ENCODE peak calls at places on chromosome 10, in six cellular contexts. One of them, this sample, is unnamed. For H3K4me1, the result is how much of the 10 kb centered on the place peaks cover.

GRCh38 chr10:95655571-95656290 is 780 bp downstream of the ALDH18A1 start:
- DNase-seq in GM23338: peak
- DNase-seq in fibroblast of lung: peak
- DNase-seq in vagina: no peak
- DNase-seq in colonic mucosa: peak
- DNase-seq in uterus: no peak
- DNase-seq in this sample: peak

GRCh38 chr10:122326806-122327205 is 47.7 kb upstream of the PLEKHA1 start:
- DNase-seq in GM23338: no peak
- DNase-seq in uterus: no peak
- DNase-seq in fibroblast of lung: no peak
- DNase-seq in colonic mucosa: peak
- DNase-seq in vagina: no peak
- DNase-seq in this sample: no peak

GRCh38 chr10:25113231-25114035 is 61.4 kb upstream of the GPR158 start:
- DNase-seq in uterus: peak
- DNase-seq in GM23338: peak
- DNase-seq in vagina: no peak
- DNase-seq in fibroblast of lung: peak
- DNase-seq in colonic mucosa: peak
- DNase-seq in this sample: peak

GRCh38 chr10:88090568-88091214 is 227.3 kb downstream of the PTEN start:
- DNase-seq in fibroblast of lung: no peak
- DNase-seq in uterus: no peak
- DNase-seq in GM23338: no peak
- DNase-seq in vagina: no peak
- DNase-seq in colonic mucosa: no peak
- DNase-seq in this sample: no peak

GRCh38 chr10:60662917-60663614 is 115.2 kb upstream of the CDK1 start:
- DNase-seq in uterus: no peak
- DNase-seq in fibroblast of lung: peak
- DNase-seq in GM23338: no peak
- DNase-seq in colonic mucosa: no peak
- DNase-seq in vagina: no peak
- DNase-seq in this sample: no peak

GRCh38 chr10:29783211-29783947 is 148.6 kb upstream of the SVIL start:
- DNase-seq in colonic mucosa: no peak
- DNase-seq in GM23338: no peak
- DNase-seq in vagina: no peak
- DNase-seq in fibroblast of lung: no peak
- DNase-seq in uterus: no peak
- DNase-seq in this sample: no peak

GRCh38 chr10:126350216-126350992 is 37.9 kb downstream of the ADAM12 start:
- DNase-seq in vagina: no peak
- DNase-seq in colonic mucosa: no peak
- DNase-seq in uterus: no peak
- DNase-seq in GM23338: no peak
- DNase-seq in fibroblast of lung: peak
- DNase-seq in this sample: no peak

GRCh38 chr10:24824124-24824523 is 100.4 kb upstream of the ARHGAP21 start:
- DNase-seq in fibroblast of lung: no peak
- DNase-seq in vagina: no peak
- DNase-seq in GM23338: no peak
- DNase-seq in uterus: no peak
- DNase-seq in colonic mucosa: no peak
- DNase-seq in this sample: no peak

GRCh38 chr10:64036306-64036930 is 515.2 kb downstream of the REEP3 start:
- DNase-seq in vagina: no peak
- DNase-seq in GM23338: peak
- DNase-seq in colonic mucosa: no peak
- DNase-seq in fibroblast of lung: no peak
- DNase-seq in uterus: no peak
- DNase-seq in this sample: no peak

GRCh38 chr10:61628875-61629513 is 33.7 kb upstream of the CABCOCO1 start:
- DNase-seq in uterus: peak
- DNase-seq in GM23338: peak
- DNase-seq in fibroblast of lung: peak
- DNase-seq in vagina: no peak
- DNase-seq in colonic mucosa: no peak
- DNase-seq in this sample: no peak

DNA sequence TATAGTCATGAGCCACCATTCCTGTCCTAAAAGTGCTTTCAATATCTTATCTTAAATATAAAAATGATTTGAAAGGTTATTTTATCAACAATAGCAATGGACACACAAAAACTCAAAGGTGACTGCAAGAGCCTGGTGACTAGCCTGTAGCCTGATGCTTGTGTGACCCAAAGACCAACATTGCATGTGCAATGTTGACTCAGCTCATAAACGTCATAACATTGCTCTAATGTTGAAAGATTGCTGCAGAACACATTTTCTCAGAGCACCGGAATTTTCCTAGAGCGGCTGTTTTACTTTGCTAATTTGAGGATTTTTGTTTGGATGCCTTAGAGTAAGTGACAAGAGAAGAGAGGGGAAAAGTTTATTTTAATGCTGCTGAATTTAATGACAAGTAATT is 107.1 kb downstream of the RAB18 start:
- DNase-seq in fibroblast of lung: peak
- DNase-seq in GM23338: no peak
- DNase-seq in vagina: no peak
- DNase-seq in colonic mucosa: no peak
- DNase-seq in uterus: no peak
- DNase-seq in this sample: no peak
- TF ChIP-seq CTCF in fibroblast of lung: no peak
- TF ChIP-seq CTCF in GM23338: no peak
- TF ChIP-seq CTCF in vagina: no peak
- TF ChIP-seq CTCF in colonic mucosa: no peak
- TF ChIP-seq CTCF in uterus: no peak
- TF ChIP-seq CTCF in this sample: no peak

GRCh38 chr10:116802876-116803275 is 46.4 kb upstream of the ENO4 start:
- DNase-seq in GM23338: no peak
- DNase-seq in uterus: no peak
- DNase-seq in colonic mucosa: no peak
- DNase-seq in vagina: no peak
- DNase-seq in fibroblast of lung: no peak
- DNase-seq in this sample: no peak
- H3K4me3 ChIP-seq in GM23338: no peak
- H3K4me3 ChIP-seq in uterus: no peak
- H3K4me3 ChIP-seq in colonic mucosa: no peak
- H3K4me3 ChIP-seq in vagina: no peak
- H3K4me3 ChIP-seq in fibroblast of lung: no peak
- H3K4me3 ChIP-seq in this sample: no peak

DNA sequence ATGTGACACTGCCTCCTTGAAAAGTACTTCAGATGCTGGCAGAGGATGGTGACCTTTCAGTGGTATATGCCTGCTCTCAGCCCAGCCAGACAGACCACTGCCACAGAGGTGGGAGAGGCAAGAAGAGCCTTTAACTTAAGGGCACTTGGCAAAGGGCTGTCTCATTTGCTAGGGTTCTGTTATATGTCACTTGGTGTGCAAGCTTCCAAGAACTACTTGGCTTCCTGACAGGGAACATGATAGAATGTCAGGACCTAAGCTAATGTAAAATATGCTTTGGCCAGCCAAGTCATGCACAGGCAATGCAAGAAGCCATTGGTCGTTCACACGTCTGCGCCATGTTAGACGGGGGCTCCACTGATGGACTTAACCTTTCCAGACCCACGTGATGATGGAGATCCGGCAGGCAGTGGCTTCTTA is 54.7 kb downstream of the RBM20 start:
- DNase-seq in colonic mucosa: no peak
- DNase-seq in fibroblast of lung: peak
- DNase-seq in vagina: no peak
- DNase-seq in GM23338: no peak
- DNase-seq in uterus: no peak
- DNase-seq in this sample: no peak
- H3K4me1 ChIP-seq in colonic mucosa: under half
- H3K4me1 ChIP-seq in fibroblast of lung: under half
- H3K4me1 ChIP-seq in vagina: under half
- H3K4me1 ChIP-seq in GM23338: under half
- H3K4me1 ChIP-seq in uterus: under half
- H3K4me1 ChIP-seq in this sample: under half

GRCh38 chr10:27446091-27446918 is 57.8 kb upstream of the RAB18 start:
- DNase-seq in vagina: no peak
- DNase-seq in fibroblast of lung: peak
- DNase-seq in uterus: no peak
- DNase-seq in GM23338: peak
- DNase-seq in colonic mucosa: no peak
- DNase-seq in this sample: no peak
- TF ChIP-seq CTCF in vagina: no peak
- TF ChIP-seq CTCF in fibroblast of lung: peak
- TF ChIP-seq CTCF in uterus: peak
- TF ChIP-seq CTCF in GM23338: peak
- TF ChIP-seq CTCF in colonic mucosa: peak
- TF ChIP-seq CTCF in this sample: no peak

This sample was measured in mucosa of descending colon.